ENCODE peak calls at places on chromosomes 1 and 21, in four cellular contexts. D is K562, V is GM12878, P is IMR-90. W is an unnamed sample.

GRCh38 chr21:39004776-39005605 is 178.3 kb downstream of the PSMG1 start:
- DNase-seq in D (no peak), P (peak), V (no peak), W (peak)

GRCh38 chr1:48571303-48571987 is 99.4 kb upstream of the SPATA6 start:
- DNase-seq in D (no peak), V (no peak), P (no peak), W (no peak)

GRCh38 chr1:55751776-55752175 is 536.6 kb upstream of the USP24 start:
- DNase-seq in D (no peak), V (no peak), P (peak), W (no peak)

GRCh38 chr1:223242382-223242955 is 99.4 kb upstream of the TLR5 start:
- DNase-seq in V (no peak), P (peak), D (no peak), W (no peak)

GRCh38 chr1:104028670-104029069 is 279.0 kb downstream of the AMY1C start:
- DNase-seq in P (no peak), D (no peak), V (no peak), W (no peak)

GRCh38 chr1:3015269-3015635 is 6.0 kb upstream of the ACTRT2 start:
- DNase-seq in V (no peak), D (no peak), P (no peak), W (no peak)

GRCh38 chr21:37475186-37475868 is 108.8 kb downstream of the DYRK1A start:
- DNase-seq in D (no peak), P (no peak), V (no peak), W (no peak)

GRCh38 chr1:94668528-94668927 is 127.0 kb upstream of the F3 start:
- DNase-seq in P (no peak), D (no peak), V (no peak), W (no peak)

GRCh38 chr1:65940131-65940530 is 147.4 kb downstream of the PDE4B start:
- DNase-seq in P (no peak), V (no peak), D (no peak), W (no peak)

GRCh38 chr1:236736761-236737160 is 50.5 kb downstream of the ACTN2 start:
- DNase-seq in P (no peak), D (no peak), V (no peak), W (no peak)

GRCh38 chr1:184615301-184615700 is 139.4 kb downstream of the EDEM3 start:
- DNase-seq in P (no peak), D (no peak), V (no peak), W (no peak)

GRCh38 chr1:53183277-53183990 is 13.2 kb upstream of the CPT2 start:
- DNase-seq in V (no peak), P (peak), D (peak), W (no peak)

GRCh38 chr1:229433364-229434004 is 410 bp downstream of the ACTA1 start:
- DNase-seq in V (no peak), P (no peak), D (peak), W (no peak)

GRCh38 chr1:108503062-108503740 is 53.1 kb downstream of the NBPF6 start:
- DNase-seq in V (no peak), D (no peak), P (peak), W (no peak)

GRCh38 chr1:1120096-1120495 is 4.2 kb upstream of the C1orf159 start:
- DNase-seq in V (no peak), P (no peak), D (no peak), W (no peak)

GRCh38 chr1:32332290-32333079 is 3.5 kb downstream of the MARCKSL1 start:
- DNase-seq in P (no peak), D (no peak), V (no peak), W (no peak)

GRCh38 chr1:165742194-165742593 is 26.5 kb downstream of the TMCO1 start:
- DNase-seq in V (no peak), D (no peak), P (no peak), W (no peak)

GRCh38 chr1:203992440-203992839 is 80.5 kb upstream of the SOX13 start:
- DNase-seq in D (no peak), P (peak), V (no peak), W (no peak)

GRCh38 chr1:48462716-48463285 is 9.2 kb downstream of the SPATA6 start:
- DNase-seq in V (no peak), P (no peak), D (no peak), W (no peak)

GRCh38 chr1:246189126-246189525 is 318.0 kb downstream of the SMYD3 start:
- DNase-seq in D (no peak), V (no peak), P (no peak), W (no peak)

DNA sequence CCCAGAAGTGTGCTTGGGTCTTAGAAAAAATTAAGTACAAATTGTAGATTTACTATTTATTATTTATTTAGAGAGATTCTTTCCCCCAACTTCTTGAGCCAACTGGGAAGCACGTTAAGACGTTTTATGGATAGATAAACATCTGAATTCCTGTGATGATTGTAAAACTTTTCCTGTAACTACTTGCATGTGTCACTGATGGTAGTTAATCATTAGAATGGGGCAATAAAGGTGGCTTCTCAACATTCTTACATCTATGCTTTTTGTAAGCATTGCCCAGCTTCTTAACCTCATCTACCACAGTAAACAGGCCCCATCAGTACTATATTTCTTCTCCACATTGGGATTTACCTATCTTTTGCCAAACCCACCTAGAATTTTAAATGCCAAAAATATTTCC is 559.8 kb downstream of the LMO4 start:
- DNase-seq in D (no peak), V (no peak), P (no peak), W (no peak)
- TF ChIP-seq FOS in D (no peak), V (no peak), P (no peak), W (no peak)

GRCh38 chr1:33347650-33347992 is 26.7 kb upstream of the A3GALT2 start:
- DNase-seq in D (no peak), V (no peak), P (peak), W (peak)

GRCh38 chr1:33348676-33349080 is 27.8 kb upstream of the A3GALT2 start:
- DNase-seq in V (no peak), P (no peak), D (no peak), W (peak)

GRCh38 chr1:33348194-33348593 is 27.3 kb upstream of the A3GALT2 start:
- DNase-seq in V (no peak), P (peak), D (no peak), W (no peak)

GRCh38 chr1:33349081-33349759 is 28.3 kb upstream of the A3GALT2 start:
- DNase-seq in P (no peak), V (no peak), D (no peak), W (peak)

DNA sequence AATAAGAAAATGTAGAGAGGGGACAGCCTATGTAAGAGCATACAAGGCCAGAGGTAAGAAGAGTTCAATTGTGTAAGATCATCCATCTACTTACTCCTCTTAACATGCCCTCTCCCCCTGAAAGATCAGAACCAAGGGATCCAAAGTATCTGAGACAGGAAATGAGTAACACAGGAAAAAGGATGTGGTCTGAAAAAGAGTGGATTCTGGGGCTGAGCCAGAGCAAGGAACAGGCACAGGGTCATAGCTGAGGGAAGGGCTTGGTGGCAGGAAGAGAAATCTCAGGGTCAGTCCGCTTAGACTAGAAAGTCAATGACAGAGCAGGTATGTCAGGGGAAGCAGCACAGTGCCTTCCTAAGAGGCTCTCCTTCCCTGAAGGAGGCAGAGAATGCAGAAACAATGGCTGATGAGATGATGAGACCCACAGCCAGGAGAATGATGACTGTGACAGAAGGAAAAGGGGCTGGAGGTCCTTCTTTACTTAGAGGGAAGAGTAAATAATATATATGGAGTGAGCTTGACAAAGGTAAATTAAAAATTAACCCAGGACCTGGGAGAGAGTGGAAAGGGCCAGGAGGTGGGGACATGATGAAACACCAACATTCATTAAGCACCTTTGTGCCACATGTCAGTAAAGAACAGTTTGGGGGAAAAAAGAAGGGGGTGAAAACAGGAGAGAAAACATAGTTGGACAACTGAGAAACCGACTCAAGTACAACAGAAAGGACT is 26.2 kb upstream of the A3GALT2 start:
- DNase-seq in D (no peak), V (no peak), P (peak), W (peak)
- TF ChIP-seq FOS in D (no peak), V (no peak), P (peak), W (peak)

GRCh38 chr1:25813071-25813733 is 6.6 kb upstream of the MTFR1L start:
- DNase-seq in P (no peak), D (no peak), V (no peak), W (no peak)

GRCh38 chr1:25815208-25816111 is 4.3 kb upstream of the MTFR1L start:
- DNase-seq in D (no peak), V (no peak), P (no peak), W (no peak)

GRCh38 chr1:25816112-25816718 is 3.5 kb upstream of the MTFR1L start:
- DNase-seq in P (no peak), D (no peak), V (no peak), W (no peak)

GRCh38 chr1:25814688-25815087 is 5.1 kb upstream of the MTFR1L start:
- DNase-seq in D (no peak), P (no peak), V (no peak), W (no peak)

GRCh38 chr1:25813734-25814471 is 5.9 kb upstream of the MTFR1L start:
- DNase-seq in V (no peak), D (no peak), P (no peak), W (no peak)
- TF ChIP-seq FOS in V (no peak), D (no peak), P (no peak), W (no peak)

GRCh38 chr1:234684854-234685253 is 74.9 kb upstream of the IRF2BP2 start:
- DNase-seq in D (no peak), V (no peak), P (no peak), W (no peak)
- TF ChIP-seq FOS in D (no peak), V (no peak), P (no peak), W (no peak)

GRCh38 chr1:14020006-14020405 is 320.0 kb downstream of the PRDM2 start:
- DNase-seq in V (no peak), P (no peak), D (no peak), W (no peak)

GRCh38 chr1:14019461-14019860 is 319.5 kb downstream of the PRDM2 start:
- DNase-seq in D (no peak), V (no peak), P (no peak), W (no peak)

DNA sequence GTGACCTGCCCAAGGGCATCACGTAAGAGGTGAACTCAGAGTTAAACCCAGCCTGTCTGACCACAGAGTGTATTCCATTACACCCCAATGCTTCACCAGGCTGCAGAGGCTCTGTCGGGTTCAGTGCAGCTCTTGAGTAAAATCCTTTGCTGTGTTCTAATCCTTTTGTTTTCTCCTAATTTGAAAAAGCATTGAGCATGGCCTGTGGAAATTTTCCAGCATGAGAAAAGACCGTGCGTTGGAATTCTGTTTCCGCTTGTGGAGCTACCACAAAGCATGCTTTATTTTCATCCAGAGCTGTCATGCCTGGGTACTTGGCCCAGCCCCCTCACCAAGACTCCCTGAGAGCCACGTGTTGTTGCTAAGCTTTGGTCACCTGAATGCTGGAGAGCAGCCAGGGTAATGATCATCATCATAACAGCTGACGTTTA is 317.6 kb downstream of the PRDM2 start:
- DNase-seq in V (no peak), P (no peak), D (no peak), W (no peak)
- TF ChIP-seq FOS in V (no peak), P (no peak), D (no peak), W (no peak)